ENCODE peak calls at places on chromosome 6, in ten cellular contexts. W, F, Q, Z, K, M, V, E, D and B are unnamed samples.
A peak's percentile ranks its signal among the peaks of the same experiment; 100 is the strongest.

GRCh38 chr6:1437553-1438406 is 48.4 kb downstream of the FOXF2 start:
- DNase-seq in W (no peak), F (no peak), Q (no peak), Z (no peak), K (no peak), M (no peak), V (no peak), E (no peak), D (no peak), B (no peak)

GRCh38 chr6:14439419-14439818 is 321.8 kb downstream of the CD83 start:
- DNase-seq in W (no peak), F (no peak), Q (no peak), Z (no peak), K (no peak), M (no peak), V (no peak), E (no peak), D (no peak), B (no peak)

GRCh38 chr6:154301086-154301625 is 55.4 kb downstream of the IPCEF1 start:
- DNase-seq in W (peak; percentile 9), F (peak; percentile 39), Q (no peak), Z (no peak), K (no peak), M (no peak), V (no peak), E (no peak), D (no peak), B (no peak)

GRCh38 chr6:157613011-157613522 is 210.0 kb upstream of the SNX9 start:
- DNase-seq in W (peak; percentile 87), F (peak; percentile 87), Q (peak; percentile 18), Z (no peak), K (no peak), M (no peak), V (no peak), E (no peak), D (no peak), B (peak; percentile 65)

GRCh38 chr6:123777554-123777953 is 26.1 kb upstream of the NKAIN2 start:
- DNase-seq in W (no peak), F (no peak), Q (no peak), Z (no peak), K (no peak), M (no peak), V (peak; percentile 36), E (no peak), D (no peak), B (no peak)

GRCh38 chr6:140370949-140371348 is 996.5 kb upstream of the CITED2 start:
- DNase-seq in W (no peak), F (no peak), Q (no peak), Z (no peak), K (no peak), M (no peak), V (no peak), E (no peak), D (no peak), B (no peak)

GRCh38 chr6:44139351-44139743 is 12.0 kb downstream of the TMEM63B start:
- DNase-seq in W (no peak), F (no peak), Q (no peak), Z (no peak), K (no peak), M (no peak), V (no peak), E (no peak), D (no peak), B (no peak)

GRCh38 chr6:11094411-11094851 is 797 bp downstream of the SMIM13 start:
- DNase-seq in W (peak; percentile 19), F (peak; percentile 49), Q (peak; percentile 40), Z (peak; percentile 60), K (peak; percentile 50), M (peak; percentile 49), V (no peak), E (peak; percentile 16), D (no peak), B (peak; percentile 59)

GRCh38 chr6:16430661-16431089 is 192.3 kb downstream of the GMPR start:
- DNase-seq in W (no peak), F (peak; percentile 45), Q (no peak), Z (no peak), K (no peak), M (no peak), V (no peak), E (no peak), D (no peak), B (no peak)

GRCh38 chr6:107489636-107490567 is at the start of gene SOBP:
- DNase-seq in W (no peak), F (no peak), Q (peak; percentile 12), Z (peak; percentile 43), K (peak; percentile 90), M (peak; percentile 37), V (peak; percentile 73), E (peak; percentile 76), D (peak; percentile 77), B (peak; percentile 14)